ENCODE peak calls at places on chromosomes 6 and 20, in eight cellular contexts. Q, J, C, X, T, I, R and F are unnamed samples.

GRCh38 chr6:20328266-20328946 is 73.3 kb upstream of the E2F3 start:
- DNase-seq in Q (no peak), J (no peak), C (no peak), X (no peak), T (no peak), I (no peak), R (no peak), F (no peak)

GRCh38 chr6:53536561-53536960 is 8.3 kb downstream of the GCLC start:
- DNase-seq in Q (no peak), J (no peak), C (no peak), X (no peak), T (no peak), I (no peak), R (no peak), F (no peak)

GRCh38 chr6:111871207-111871606 is 2.0 kb downstream of the FYN start:
- DNase-seq in Q (no peak), J (no peak), C (no peak), X (no peak), T (no peak), I (no peak), R (no peak), F (no peak)

GRCh38 chr20:57581202-57582028 is 20.5 kb downstream of the PCK1 start:
- DNase-seq in Q (no peak), J (no peak), C (no peak), X (no peak), T (no peak), I (no peak), R (no peak), F (no peak)

GRCh38 chr6:137647762-137648412 is 153.7 kb upstream of the OLIG3 start:
- DNase-seq in Q (no peak), J (no peak), C (no peak), X (no peak), T (no peak), I (no peak), R (no peak), F (no peak)

GRCh38 chr6:6950373-6951145 is 157.2 kb upstream of the RREB1 start:
- DNase-seq in Q (no peak), J (no peak), C (no peak), X (no peak), T (no peak), I (no peak), R (no peak), F (no peak)

GRCh38 chr6:144736763-144737162 is 451.6 kb downstream of the UTRN start:
- DNase-seq in Q (no peak), J (no peak), C (no peak), X (no peak), T (no peak), I (no peak), R (no peak), F (no peak)

GRCh38 chr20:3616250-3616649 is 46.9 kb downstream of the GFRA4 start:
- DNase-seq in Q (peak; percentile 54), J (peak; percentile 52), C (peak; percentile 87), X (no peak), T (no peak), I (no peak), R (no peak), F (peak; percentile 80)

GRCh38 chr6:35049885-35050284 is 91.3 kb downstream of the TCP11 start:
- DNase-seq in Q (no peak), J (peak; percentile 74), C (no peak), X (no peak), T (peak; percentile 50), I (no peak), R (no peak), F (no peak)

GRCh38 chr20:35317416-35317815 is 25.2 kb upstream of the FAM83C start:
- DNase-seq in Q (no peak), J (no peak), C (no peak), X (no peak), T (no peak), I (no peak), R (no peak), F (no peak)

GRCh38 chr20:35316086-35316485 is 23.9 kb upstream of the FAM83C start:
- DNase-seq in Q (no peak), J (no peak), C (no peak), X (no peak), T (no peak), I (no peak), R (no peak), F (no peak)

GRCh38 chr20:35320396-35321126 is 28.3 kb upstream of the FAM83C start:
- DNase-seq in Q (no peak), J (peak; percentile 96), C (no peak), X (no peak), T (no peak), I (no peak), R (peak; percentile 85), F (no peak)

GRCh38 chr20:35319206-35320197 is 27.3 kb upstream of the FAM83C start:
- DNase-seq in Q (no peak), J (peak; percentile 87), C (no peak), X (no peak), T (no peak), I (no peak), R (no peak), F (no peak)

DNA sequence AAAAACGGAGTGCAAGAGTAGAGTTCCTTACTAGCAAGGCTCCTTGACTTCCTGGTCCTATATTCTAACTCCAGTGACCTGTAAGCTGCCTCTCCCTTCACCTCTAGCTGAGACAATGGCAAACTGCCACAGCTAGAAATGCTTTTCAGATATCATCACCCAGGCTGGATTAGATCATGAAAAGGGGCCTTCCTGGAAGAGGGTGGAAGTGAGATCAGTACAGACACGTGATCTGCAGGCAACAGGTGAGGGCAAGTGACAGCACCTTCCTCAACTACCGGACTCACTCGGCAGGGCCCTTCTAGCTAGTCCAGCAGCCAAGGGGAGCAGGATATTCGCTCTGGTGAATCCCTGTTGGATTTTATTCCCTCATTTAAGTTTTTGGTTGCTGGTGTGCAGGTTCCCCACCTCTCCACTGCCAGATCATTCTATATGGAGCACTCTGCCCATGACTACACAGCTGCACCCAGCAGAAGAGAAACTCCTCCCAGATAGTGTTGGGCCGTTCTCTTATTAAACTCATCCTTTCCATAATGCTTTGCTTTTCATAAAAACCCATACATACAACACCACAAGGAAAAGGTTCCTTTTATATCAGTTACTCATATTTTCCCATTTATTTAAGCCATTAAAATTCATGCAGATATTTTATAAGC is 26.4 kb upstream of the FAM83C start:
- DNase-seq in Q (peak; percentile 61), J (peak; percentile 91), C (no peak), X (peak; percentile 35), T (peak; percentile 59), I (no peak), R (peak; percentile 71), F (no peak)
- H3K4me1 ChIP-seq in Q (peaks cover 32% of the 10 kb centered on the region), J (peaks cover 69% of the 10 kb centered on the region), C (no peaks in the 10 kb centered on the region), X (no peaks in the 10 kb centered on the region), T (peaks cover 16% of the 10 kb centered on the region), I (peaks cover 3% of the 10 kb centered on the region), R (peaks cover 25% of the 10 kb centered on the region), F (peaks cover 4% of the 10 kb centered on the region)

DNA sequence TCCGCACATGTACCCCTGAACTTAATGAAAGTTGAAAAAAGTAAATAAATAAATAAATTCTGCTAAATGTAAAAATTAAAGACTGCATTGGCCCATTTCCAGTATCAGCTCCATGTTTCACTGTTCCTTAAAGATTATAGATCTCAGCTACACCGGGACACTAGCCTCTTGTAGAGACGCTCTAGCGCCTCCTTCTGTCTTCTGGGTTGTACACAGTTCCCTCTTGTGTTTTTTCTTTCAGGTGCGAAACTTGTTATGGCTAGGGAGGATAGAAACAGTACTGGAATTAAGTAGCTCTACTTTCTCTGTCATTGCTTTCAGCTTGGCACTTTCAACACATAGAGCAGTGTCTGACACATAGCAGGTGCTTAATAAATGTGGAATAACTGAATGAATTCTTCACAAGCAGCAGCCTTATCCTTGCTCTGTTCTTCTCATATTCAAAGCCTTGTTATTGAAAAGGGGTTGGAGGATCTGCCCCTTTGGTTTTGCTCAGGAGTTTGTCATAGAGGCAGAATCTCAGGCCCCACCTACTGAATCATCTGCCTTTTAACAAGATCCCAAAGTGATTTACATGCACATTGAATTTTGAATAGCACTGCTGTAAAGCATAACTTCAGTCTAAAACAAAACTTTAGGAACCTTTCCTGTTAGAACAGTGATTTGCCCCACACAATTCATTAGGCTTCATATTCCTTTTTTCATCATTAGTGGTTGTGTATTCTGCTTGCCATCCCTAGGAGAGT is 92.3 kb downstream of the FIG4 start:
- DNase-seq in Q (no peak), J (no peak), C (no peak), X (no peak), T (no peak), I (no peak), R (no peak), F (no peak)
- TF ChIP-seq CTCF in Q (no peak), J (peak; percentile 14), C (peak; percentile 21), X (no peak), T (peak; percentile 10), I (no peak), R (peak; percentile 19), F (peak; percentile 19)

GRCh38 chr6:43089874-43090556 is 13.9 kb downstream of the PTK7 start:
- DNase-seq in Q (no peak), J (no peak), C (peak; percentile 80), X (no peak), T (no peak), I (no peak), R (peak; percentile 95), F (peak; percentile 69)

GRCh38 chr6:43091020-43091419 is 14.9 kb downstream of the PTK7 start:
- DNase-seq in Q (no peak), J (no peak), C (no peak), X (no peak), T (no peak), I (no peak), R (no peak), F (no peak)

GRCh38 chr6:43088654-43089056 is 12.5 kb downstream of the PTK7 start:
- DNase-seq in Q (no peak), J (peak; percentile 48), C (no peak), X (no peak), T (no peak), I (no peak), R (no peak), F (no peak)

GRCh38 chr6:43090557-43090952 is 14.4 kb downstream of the PTK7 start:
- DNase-seq in Q (no peak), J (no peak), C (no peak), X (no peak), T (no peak), I (no peak), R (no peak), F (no peak)

DNA sequence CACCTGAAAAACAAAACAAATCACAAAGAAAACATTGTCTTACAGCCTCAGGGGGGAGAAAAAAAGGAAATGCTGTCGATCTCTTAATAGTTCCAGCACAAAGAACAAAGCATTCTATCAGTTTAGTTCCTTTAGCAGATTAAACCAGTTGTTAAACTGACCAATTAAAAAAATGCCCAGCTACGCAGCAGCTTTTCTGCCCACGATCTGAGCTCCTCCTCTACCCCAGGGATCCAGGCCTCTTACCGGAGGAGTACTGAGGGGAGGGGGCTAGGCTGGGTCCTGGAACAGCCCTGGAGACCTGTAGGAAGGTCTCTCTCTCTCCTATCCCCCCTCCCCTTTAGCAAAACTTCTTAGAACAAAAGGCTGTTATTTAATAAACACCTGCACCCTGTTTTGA is 13.4 kb downstream of the PTK7 start:
- DNase-seq in Q (no peak), J (no peak), C (no peak), X (no peak), T (no peak), I (no peak), R (no peak), F (no peak)
- H3K4me1 ChIP-seq in Q (peaks cover 32% of the 10 kb centered on the region), J (peaks cover 35% of the 10 kb centered on the region), C (peaks cover 35% of the 10 kb centered on the region), X (no peaks in the 10 kb centered on the region), T (peaks cover 4% of the 10 kb centered on the region), I (peaks cover 5% of the 10 kb centered on the region), R (peaks cover 85% of the 10 kb centered on the region), F (peaks cover 55% of the 10 kb centered on the region)

DNA sequence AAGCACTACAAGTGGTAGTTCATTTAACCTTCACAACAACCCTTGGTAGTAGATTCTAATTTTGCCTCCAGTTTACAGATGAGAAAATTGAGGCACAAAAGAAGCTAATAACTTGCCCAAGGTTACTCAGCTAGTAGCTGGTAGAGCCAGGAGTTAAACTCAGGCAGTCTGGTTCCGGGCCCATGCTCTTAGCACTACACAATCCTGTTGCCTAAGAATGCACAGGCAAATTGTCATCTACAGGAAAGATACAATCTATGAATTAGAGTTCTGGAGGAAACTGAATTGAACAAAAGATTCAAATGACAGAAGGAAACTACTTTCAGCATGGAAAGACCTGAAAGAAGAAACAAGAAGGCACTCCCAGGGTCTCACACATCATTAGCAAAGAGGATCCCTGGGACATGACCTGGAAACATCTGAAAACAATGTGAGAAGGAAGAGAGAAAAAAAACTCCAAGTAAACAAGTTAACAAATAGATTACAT is 56.8 kb downstream of the ZHX3 start:
- DNase-seq in Q (no peak), J (no peak), C (no peak), X (no peak), T (no peak), I (no peak), R (no peak), F (no peak)
- TF ChIP-seq CTCF in Q (no peak), J (no peak), C (no peak), X (no peak), T (no peak), I (no peak), R (no peak), F (no peak)